ENCODE peak calls at places on chromosomes 2 and 18, in six cellular contexts. P is mesendoderm, U is H9, O is IMR-90, C is mesenchymal stem cell, Z is H1. M is an unnamed sample.

GRCh38 chr2:31886700-31887099 is 124.1 kb downstream of the MEMO1 start:
- DNase-seq in P (peak; percentile 79), U (peak; percentile 66), O (no peak), C (peak; percentile 21), Z (no peak), M (peak; percentile 3)

GRCh38 chr2:212330263-212330662 is 208.3 kb downstream of the ERBB4 start:
- DNase-seq in P (no peak), U (no peak), O (no peak), C (no peak), Z (no peak), M (no peak)

GRCh38 chr2:44894058-44894457 is 47.4 kb upstream of the SIX3 start:
- DNase-seq in P (no peak), U (no peak), O (no peak), C (no peak), Z (no peak), M (no peak)

GRCh38 chr2:242056785-242057184 is 187.3 kb downstream of the RTP5 start:
- DNase-seq in P (no peak), U (no peak), O (no peak), C (no peak), Z (peak; percentile 26), M (no peak)

GRCh38 chr18:59556265-59556664 is 141.0 kb downstream of the CCBE1 start:
- DNase-seq in P (no peak), U (no peak), O (peak; percentile 52), C (no peak), Z (no peak), M (no peak)

GRCh38 chr2:172623249-172623965 is 67.5 kb downstream of the PDK1 start:
- DNase-seq in P (no peak), U (no peak), O (peak; percentile 89), C (no peak), Z (no peak), M (no peak)

GRCh38 chr2:213316001-213316735 is 31.9 kb downstream of the SPAG16 start:
- DNase-seq in P (peak; percentile 15), U (no peak), O (peak; percentile 37), C (peak; percentile 39), Z (no peak), M (no peak)

GRCh38 chr2:26068602-26069298 is 34.9 kb downstream of the RAB10 start:
- DNase-seq in P (peak; percentile 90), U (no peak), O (peak; percentile 91), C (peak; percentile 86), Z (no peak), M (no peak)

GRCh38 chr2:10486601-10487079 is 38.5 kb upstream of the ODC1 start:
- DNase-seq in P (no peak), U (no peak), O (no peak), C (no peak), Z (peak; percentile 17), M (no peak)

GRCh38 chr2:54924121-54924520 is 126.1 kb downstream of the RTN4 start:
- DNase-seq in P (no peak), U (no peak), O (no peak), C (no peak), Z (no peak), M (no peak)

GRCh38 chr2:151204720-151205119 is 56.9 kb downstream of the RBM43 start:
- DNase-seq in P (no peak), U (no peak), O (no peak), C (no peak), Z (no peak), M (peak; percentile 27)

GRCh38 chr18:29540548-29540947 is 1363.6 kb upstream of the CDH2 start:
- DNase-seq in P (no peak), U (no peak), O (no peak), C (no peak), Z (no peak), M (no peak)

GRCh38 chr2:23544589-23545295 is 159.8 kb downstream of the KLHL29 start:
- DNase-seq in P (no peak), U (no peak), O (peak; percentile 28), C (no peak), Z (no peak), M (no peak)

GRCh38 chr18:9631814-9632496 is 17.6 kb upstream of the PPP4R1 start:
- DNase-seq in P (peak; percentile 43), U (no peak), O (peak; percentile 96), C (peak; percentile 94), Z (no peak), M (no peak)

GRCh38 chr2:240130393-240131195 is 5.5 kb downstream of the COPS9 start:
- DNase-seq in P (no peak), U (peak; percentile 1), O (no peak), C (no peak), Z (no peak), M (no peak)

GRCh38 chr2:70552501-70553333 is 909 bp downstream of the TGFA start:
- DNase-seq in P (peak; percentile 25), U (peak; percentile 38), O (no peak), C (no peak), Z (peak; percentile 59), M (peak; percentile 23)

GRCh38 chr18:70422061-70422965 is 133.5 kb downstream of the SOCS6 start:
- DNase-seq in P (peak; percentile 67), U (no peak), O (peak; percentile 93), C (peak; percentile 94), Z (no peak), M (no peak)

GRCh38 chr2:29450823-29451222 is 335.6 kb downstream of the CLIP4 start:
- DNase-seq in P (no peak), U (no peak), O (no peak), C (no peak), Z (no peak), M (no peak)

GRCh38 chr2:192657364-192657763 is 462.6 kb upstream of the TMEFF2 start:
- DNase-seq in P (peak; percentile 76), U (no peak), O (no peak), C (no peak), Z (no peak), M (no peak)

GRCh38 chr2:232322560-232323327 is 55.8 kb upstream of the ALPP start:
- DNase-seq in P (no peak), U (no peak), O (no peak), C (no peak), Z (no peak), M (no peak)

GRCh38 chr2:176038694-176039093 is 36.6 kb upstream of the LNPK start:
- DNase-seq in P (peak; percentile 14), U (no peak), O (no peak), C (no peak), Z (no peak), M (no peak)

GRCh38 chr18:3748081-3748480 is 298.1 kb downstream of the TGIF1 start:
- DNase-seq in P (no peak), U (no peak), O (no peak), C (no peak), Z (no peak), M (no peak)

GRCh38 chr2:73925853-73926492 is 707 bp upstream of the DGUOK start:
- DNase-seq in P (no peak), U (peak; percentile 36), O (no peak), C (no peak), Z (no peak), M (no peak)

GRCh38 chr2:37527362-37527761 is 144.1 kb downstream of the CDC42EP3 start:
- DNase-seq in P (no peak), U (no peak), O (no peak), C (no peak), Z (no peak), M (no peak)

GRCh38 chr2:117631141-117631540 is 183.3 kb upstream of the DDX18 start:
- DNase-seq in P (no peak), U (no peak), O (no peak), C (no peak), Z (no peak), M (no peak)
- H2BK15ac ChIP-seq in P (no peak overlapping the region), U (no peak overlapping the region), O (no peak overlapping the region), C (no peak overlapping the region), Z (no peak overlapping the region), M (no peak overlapping the region)

GRCh38 chr18:35352778-35353177 is 8.6 kb upstream of the ZNF24 start:
- DNase-seq in P (no peak), U (no peak), O (no peak), C (no peak), Z (no peak), M (no peak)
- H2BK15ac ChIP-seq in P (no peak overlapping the region), U (no peak overlapping the region), O (no peak overlapping the region), C (no peak overlapping the region), Z (no peak overlapping the region), M (no peak overlapping the region)

DNA sequence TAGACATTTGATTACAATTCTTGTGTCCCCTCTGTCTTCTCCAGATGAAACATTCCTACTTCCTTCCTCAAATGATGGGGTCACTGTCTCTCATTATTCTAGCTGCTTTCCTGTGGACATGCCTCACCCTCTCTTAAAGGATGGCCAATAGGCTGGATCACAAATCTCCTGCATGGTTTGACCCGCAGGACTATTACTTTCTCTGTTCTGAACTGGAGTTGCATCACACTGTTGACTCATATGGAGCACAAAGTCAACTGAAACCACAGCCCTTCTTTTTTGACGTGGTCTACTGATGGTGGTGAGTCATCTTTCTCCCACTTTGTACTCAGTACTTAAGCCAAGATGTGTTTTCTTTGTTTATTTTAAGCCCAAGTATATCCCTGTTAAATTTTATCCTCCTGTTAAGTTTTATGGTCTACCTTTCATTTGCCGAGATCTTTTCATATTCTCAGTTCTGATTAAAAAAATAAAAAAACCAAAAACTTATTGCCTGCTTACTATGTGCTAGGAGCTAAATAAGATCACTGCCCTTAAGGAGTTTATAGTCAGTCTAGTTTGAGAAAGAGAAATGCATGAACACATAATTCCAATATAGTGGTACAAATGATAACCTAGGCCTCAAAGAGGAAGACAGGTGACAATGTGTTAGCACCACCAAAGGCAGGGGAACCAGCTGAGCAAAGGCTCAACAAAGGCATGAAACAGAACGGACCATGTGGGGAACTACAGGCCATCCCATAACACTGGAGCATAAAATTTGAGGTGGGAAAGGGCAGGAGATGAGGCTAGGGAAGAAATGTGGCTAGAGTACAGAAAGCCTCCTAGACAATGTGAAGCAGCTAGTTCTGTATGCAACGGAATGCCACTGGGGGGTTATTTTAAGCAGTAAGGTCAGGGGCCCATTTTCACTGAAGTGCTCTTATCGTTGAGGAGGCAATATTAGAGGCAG is 67.6 kb upstream of the ZFP36L2 start:
- DNase-seq in P (peak; percentile 70), U (no peak), O (peak; percentile 100), C (peak; percentile 99), Z (no peak), M (no peak)
- H2BK15ac ChIP-seq in P (no peak overlapping the region), U (no peak overlapping the region), O (peak overlapping the region; percentile 71), C (peak overlapping the region; percentile 86), Z (no peak overlapping the region), M (no peak overlapping the region)

DNA sequence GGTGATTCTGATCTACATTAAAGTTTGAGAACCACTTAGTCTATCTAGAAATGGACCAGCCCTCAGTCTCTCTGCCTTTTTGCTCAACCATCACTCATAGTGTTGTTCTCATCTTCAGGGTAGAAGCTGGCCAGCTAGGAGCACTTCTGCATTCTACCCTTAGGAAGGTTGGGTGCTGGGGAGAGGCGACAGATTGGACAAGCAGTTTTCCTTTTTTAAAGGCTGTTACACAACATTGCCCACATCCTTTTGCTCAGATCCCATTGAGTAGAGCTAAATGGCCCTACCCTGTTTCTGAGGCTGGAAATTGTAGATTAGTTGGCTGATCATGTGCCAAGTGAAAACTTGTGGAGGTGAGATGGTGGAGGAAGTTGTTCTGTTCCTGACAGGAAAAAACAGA is 35.6 kb downstream of the OSBPL6 start:
- DNase-seq in P (no peak), U (no peak), O (no peak), C (no peak), Z (no peak), M (no peak)
- H2BK15ac ChIP-seq in P (no peak overlapping the region), U (no peak overlapping the region), O (no peak overlapping the region), C (no peak overlapping the region), Z (no peak overlapping the region), M (no peak overlapping the region)